ENCODE peak calls at places on chromosomes 12 and 14, in nine cellular contexts. One of them, this sample, is unnamed.

GRCh38 chr12:3238196-3238595 is 161.0 kb downstream of the TSPAN9 start:
- DNase-seq in HepG2: no peak
- DNase-seq in ovary: no peak
- DNase-seq in sigmoid colon: no peak
- DNase-seq in stomach: no peak
- DNase-seq in A549: no peak
- DNase-seq in esophagus muscularis mucosa: no peak
- DNase-seq in H1: no peak
- DNase-seq in GM12878: no peak
- DNase-seq in this sample: no peak

GRCh38 chr14:91253795-91254323 is 9.4 kb upstream of the GPR68 start:
- DNase-seq in HepG2: no peak
- DNase-seq in ovary: no peak
- DNase-seq in sigmoid colon: no peak
- DNase-seq in stomach: no peak
- DNase-seq in A549: no peak
- DNase-seq in esophagus muscularis mucosa: no peak
- DNase-seq in H1: peak; percentile 63
- DNase-seq in GM12878: no peak
- DNase-seq in this sample: no peak

GRCh38 chr12:65675141-65675621 is 149.1 kb upstream of the HMGA2 start:
- DNase-seq in HepG2: no peak
- DNase-seq in ovary: no peak
- DNase-seq in sigmoid colon: no peak
- DNase-seq in stomach: no peak
- DNase-seq in A549: no peak
- DNase-seq in esophagus muscularis mucosa: no peak
- DNase-seq in H1: no peak
- DNase-seq in GM12878: no peak
- DNase-seq in this sample: no peak

GRCh38 chr12:6323340-6323994 is 13.0 kb downstream of the PLEKHG6 start:
- DNase-seq in HepG2: peak; percentile 78
- DNase-seq in ovary: peak; percentile 61
- DNase-seq in sigmoid colon: peak; percentile 89
- DNase-seq in stomach: peak; percentile 42
- DNase-seq in A549: peak; percentile 88
- DNase-seq in esophagus muscularis mucosa: no peak
- DNase-seq in H1: no peak
- DNase-seq in GM12878: peak; percentile 71
- DNase-seq in this sample: no peak

GRCh38 chr12:5043589-5044419 is at the start of gene KCNA5:
- DNase-seq in HepG2: no peak
- DNase-seq in ovary: no peak
- DNase-seq in sigmoid colon: peak; percentile 77
- DNase-seq in stomach: no peak
- DNase-seq in A549: no peak
- DNase-seq in esophagus muscularis mucosa: no peak
- DNase-seq in H1: peak; percentile 77
- DNase-seq in GM12878: no peak
- DNase-seq in this sample: no peak

GRCh38 chr12:13074396-13075113 is 28.9 kb downstream of the GSG1 start:
- DNase-seq in HepG2: no peak
- DNase-seq in ovary: no peak
- DNase-seq in sigmoid colon: no peak
- DNase-seq in stomach: no peak
- DNase-seq in A549: no peak
- DNase-seq in esophagus muscularis mucosa: no peak
- DNase-seq in H1: no peak
- DNase-seq in GM12878: no peak
- DNase-seq in this sample: no peak

GRCh38 chr14:105314287-105315185 is at the start of gene PACS2:
- DNase-seq in HepG2: peak; percentile 46
- DNase-seq in ovary: peak; percentile 75
- DNase-seq in sigmoid colon: peak; percentile 88
- DNase-seq in stomach: peak; percentile 85
- DNase-seq in A549: peak; percentile 95
- DNase-seq in esophagus muscularis mucosa: no peak
- DNase-seq in H1: peak; percentile 85
- DNase-seq in GM12878: no peak
- DNase-seq in this sample: peak; percentile 54

GRCh38 chr14:72743626-72744025 is 150.3 kb downstream of the DPF3 start:
- DNase-seq in HepG2: no peak
- DNase-seq in ovary: peak; percentile 49
- DNase-seq in sigmoid colon: no peak
- DNase-seq in stomach: peak; percentile 13
- DNase-seq in A549: no peak
- DNase-seq in esophagus muscularis mucosa: peak; percentile 72
- DNase-seq in H1: peak; percentile 27
- DNase-seq in GM12878: no peak
- DNase-seq in this sample: no peak

GRCh38 chr12:113852273-113852672 is 113.9 kb downstream of the RBM19 start:
- DNase-seq in HepG2: no peak
- DNase-seq in ovary: no peak
- DNase-seq in sigmoid colon: no peak
- DNase-seq in stomach: no peak
- DNase-seq in A549: no peak
- DNase-seq in esophagus muscularis mucosa: no peak
- DNase-seq in H1: no peak
- DNase-seq in GM12878: no peak
- DNase-seq in this sample: no peak

GRCh38 chr14:80212025-80212402 is 710 bp upstream of the DIO2 start:
- DNase-seq in HepG2: no peak
- DNase-seq in ovary: no peak
- DNase-seq in sigmoid colon: no peak
- DNase-seq in stomach: no peak
- DNase-seq in A549: peak; percentile 54
- DNase-seq in esophagus muscularis mucosa: no peak
- DNase-seq in H1: no peak
- DNase-seq in GM12878: no peak
- DNase-seq in this sample: no peak

GRCh38 chr12:69639400-69640016 is 28.8 kb upstream of the LRRC10 start:
- DNase-seq in HepG2: peak; percentile 52
- DNase-seq in ovary: peak; percentile 60
- DNase-seq in sigmoid colon: peak; percentile 70
- DNase-seq in stomach: peak; percentile 67
- DNase-seq in A549: peak; percentile 82
- DNase-seq in esophagus muscularis mucosa: no peak
- DNase-seq in H1: peak; percentile 77
- DNase-seq in GM12878: peak; percentile 15
- DNase-seq in this sample: peak; percentile 40

GRCh38 chr12:27333311-27334009 is 824 bp downstream of the BMAL2 start:
- DNase-seq in HepG2: no peak
- DNase-seq in ovary: peak; percentile 19
- DNase-seq in sigmoid colon: peak; percentile 67
- DNase-seq in stomach: peak; percentile 53
- DNase-seq in A549: no peak
- DNase-seq in esophagus muscularis mucosa: no peak
- DNase-seq in H1: peak; percentile 72
- DNase-seq in GM12878: no peak
- DNase-seq in this sample: no peak

GRCh38 chr12:110102255-110102654 is 21.9 kb upstream of the IFT81 start:
- DNase-seq in HepG2: peak; percentile 92
- DNase-seq in ovary: no peak
- DNase-seq in sigmoid colon: no peak
- DNase-seq in stomach: no peak
- DNase-seq in A549: peak; percentile 97
- DNase-seq in esophagus muscularis mucosa: no peak
- DNase-seq in H1: peak; percentile 84
- DNase-seq in GM12878: no peak
- DNase-seq in this sample: peak; percentile 22

GRCh38 chr14:104860414-104860813 is 4.7 kb upstream of the CEP170B start:
- DNase-seq in HepG2: no peak
- DNase-seq in ovary: no peak
- DNase-seq in sigmoid colon: no peak
- DNase-seq in stomach: no peak
- DNase-seq in A549: no peak
- DNase-seq in esophagus muscularis mucosa: no peak
- DNase-seq in H1: no peak
- DNase-seq in GM12878: no peak
- DNase-seq in this sample: no peak

GRCh38 chr14:85310491-85311272 is 219.3 kb upstream of the FLRT2 start:
- DNase-seq in HepG2: no peak
- DNase-seq in ovary: no peak
- DNase-seq in sigmoid colon: no peak
- DNase-seq in stomach: no peak
- DNase-seq in A549: no peak
- DNase-seq in esophagus muscularis mucosa: no peak
- DNase-seq in H1: no peak
- DNase-seq in GM12878: no peak
- DNase-seq in this sample: no peak

GRCh38 chr14:37142835-37143499 is 29.4 kb downstream of the SLC25A21 start:
- DNase-seq in HepG2: peak; percentile 35
- DNase-seq in ovary: no peak
- DNase-seq in sigmoid colon: no peak
- DNase-seq in stomach: no peak
- DNase-seq in A549: no peak
- DNase-seq in esophagus muscularis mucosa: no peak
- DNase-seq in H1: no peak
- DNase-seq in GM12878: no peak
- DNase-seq in this sample: peak; percentile 6

DNA sequence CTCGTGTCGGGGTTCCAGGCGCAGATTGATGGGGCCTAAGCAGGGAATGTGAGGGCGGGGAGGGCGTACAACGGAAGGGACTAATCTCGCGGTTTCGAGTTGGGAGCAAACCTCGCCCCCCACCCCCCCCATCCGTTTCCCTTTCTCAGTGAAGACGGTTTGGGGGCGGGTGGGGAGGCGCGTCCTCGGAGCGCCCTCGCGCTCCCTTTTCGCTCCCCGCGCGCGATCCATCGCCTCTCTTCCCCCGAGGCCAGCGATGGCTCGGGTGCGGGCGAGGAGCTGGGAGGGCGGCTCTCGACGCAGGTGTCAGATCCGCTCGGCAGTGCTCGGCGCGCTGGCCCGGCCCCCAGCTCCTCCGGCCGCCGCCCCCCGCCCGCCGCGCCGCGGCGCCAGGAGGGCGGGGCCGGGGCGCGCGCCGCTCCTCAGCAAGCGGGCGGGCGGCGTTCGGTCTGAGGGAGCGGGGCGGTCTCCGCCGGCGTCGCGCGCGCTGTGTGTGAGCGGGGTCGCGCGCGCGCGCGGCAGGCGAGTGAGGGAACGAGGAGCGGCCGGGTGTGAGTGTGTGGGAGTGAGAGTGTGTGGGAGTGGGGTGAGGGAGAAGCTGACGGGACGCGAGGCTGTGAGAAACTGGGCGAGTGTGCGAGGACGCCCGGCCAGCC is at the start of gene RIMKLB:
- DNase-seq in HepG2: no peak
- DNase-seq in ovary: peak; percentile 89
- DNase-seq in sigmoid colon: peak; percentile 93
- DNase-seq in stomach: peak; percentile 79
- DNase-seq in A549: peak; percentile 71
- DNase-seq in esophagus muscularis mucosa: peak; percentile 94
- DNase-seq in H1: peak; percentile 82
- DNase-seq in GM12878: no peak
- DNase-seq in this sample: peak; percentile 79
- TF ChIP-seq POLR2A in HepG2: no peak
- TF ChIP-seq POLR2A in ovary: peak; percentile 82
- TF ChIP-seq POLR2A in sigmoid colon: peak; percentile 67
- TF ChIP-seq POLR2A in stomach: no peak
- TF ChIP-seq POLR2A in A549: peak; percentile 77
- TF ChIP-seq POLR2A in esophagus muscularis mucosa: peak; percentile 54
- TF ChIP-seq POLR2A in H1: peak; percentile 19
- TF ChIP-seq POLR2A in GM12878: peak; percentile 43
- TF ChIP-seq POLR2A in this sample: peak; percentile 87

GRCh38 chr14:41299924-41300323 is 306.8 kb upstream of the LRFN5 start:
- DNase-seq in HepG2: peak; percentile 16
- DNase-seq in ovary: no peak
- DNase-seq in sigmoid colon: no peak
- DNase-seq in stomach: no peak
- DNase-seq in A549: no peak
- DNase-seq in esophagus muscularis mucosa: no peak
- DNase-seq in H1: no peak
- DNase-seq in GM12878: no peak
- DNase-seq in this sample: no peak
- TF ChIP-seq CTCF in HepG2: peak; percentile 5
- TF ChIP-seq CTCF in ovary: no peak
- TF ChIP-seq CTCF in sigmoid colon: no peak
- TF ChIP-seq CTCF in stomach: no peak
- TF ChIP-seq CTCF in A549: no peak
- TF ChIP-seq CTCF in esophagus muscularis mucosa: no peak
- TF ChIP-seq CTCF in H1: peak; percentile 30
- TF ChIP-seq CTCF in GM12878: no peak
- TF ChIP-seq CTCF in this sample: no peak

DNA sequence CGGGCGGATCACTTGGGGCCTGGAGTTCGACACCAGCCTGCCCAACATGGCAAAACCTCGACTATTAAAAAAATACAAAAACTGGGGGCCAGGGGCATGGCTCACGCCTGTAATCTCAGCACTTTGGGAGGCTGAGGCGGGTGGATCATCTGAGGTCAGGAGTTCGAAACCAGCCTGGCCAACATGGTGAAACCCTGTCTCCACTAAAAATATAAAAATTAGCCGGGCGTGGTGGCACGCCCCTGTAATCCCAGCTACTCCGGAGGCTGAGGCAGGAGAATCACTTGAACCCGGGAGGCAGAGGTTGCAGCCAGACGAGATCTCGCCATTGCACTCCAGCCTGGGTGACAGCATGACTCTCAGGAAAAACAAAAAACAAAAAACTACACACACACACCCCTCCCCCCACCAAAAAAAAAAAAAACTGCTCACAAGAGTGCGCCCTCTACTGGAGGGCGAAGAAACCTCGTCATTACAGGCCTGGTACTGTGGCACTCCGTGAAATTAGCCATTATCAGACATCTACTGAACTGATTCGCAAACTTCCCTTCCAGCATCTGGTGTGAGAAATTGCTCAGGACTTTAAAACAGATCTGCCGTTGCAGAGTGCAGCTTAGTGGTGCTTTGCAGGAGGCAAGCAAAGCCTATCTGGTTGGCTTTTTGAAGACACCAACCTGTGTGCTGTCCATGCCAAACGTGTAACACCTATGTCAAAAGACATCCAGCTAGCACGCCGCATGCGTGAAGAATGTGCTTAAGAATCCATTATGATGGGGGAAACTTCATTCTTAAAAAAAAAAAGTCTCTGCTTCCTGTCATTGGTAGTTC is 7.7 kb downstream of the PPP1R3E start:
- DNase-seq in HepG2: peak; percentile 77
- DNase-seq in ovary: peak; percentile 50
- DNase-seq in sigmoid colon: no peak
- DNase-seq in stomach: peak; percentile 50
- DNase-seq in A549: no peak
- DNase-seq in esophagus muscularis mucosa: no peak
- DNase-seq in H1: peak; percentile 56
- DNase-seq in GM12878: no peak
- DNase-seq in this sample: no peak
- TF ChIP-seq EP300 in HepG2: peak; percentile 20
- TF ChIP-seq EP300 in ovary: no peak
- TF ChIP-seq EP300 in sigmoid colon: no peak
- TF ChIP-seq EP300 in stomach: no peak
- TF ChIP-seq EP300 in A549: no peak
- TF ChIP-seq EP300 in esophagus muscularis mucosa: no peak
- TF ChIP-seq EP300 in H1: peak; percentile 12
- TF ChIP-seq EP300 in GM12878: no peak
- TF ChIP-seq EP300 in this sample: no peak

DNA sequence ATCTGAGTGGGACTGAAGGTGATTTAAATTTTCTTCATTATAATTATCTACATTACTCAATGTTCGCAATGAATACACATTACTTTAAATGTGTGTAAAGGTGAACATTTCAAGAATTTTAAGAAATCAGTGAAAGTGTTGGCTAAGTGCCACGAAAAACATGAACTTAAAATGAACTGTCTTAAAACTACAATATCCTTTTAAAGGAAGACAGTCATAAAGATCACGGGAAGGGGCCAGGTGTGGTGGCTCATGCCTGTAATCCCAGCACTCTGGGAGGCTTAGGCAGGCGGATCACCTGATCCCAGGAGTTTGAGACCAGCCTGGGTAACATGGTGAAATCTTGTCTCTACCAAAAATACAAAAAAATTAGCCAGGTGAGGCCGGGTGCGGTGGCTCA is 11.2 kb downstream of the MOK start:
- DNase-seq in HepG2: no peak
- DNase-seq in ovary: no peak
- DNase-seq in sigmoid colon: no peak
- DNase-seq in stomach: no peak
- DNase-seq in A549: no peak
- DNase-seq in esophagus muscularis mucosa: no peak
- DNase-seq in H1: no peak
- DNase-seq in GM12878: no peak
- DNase-seq in this sample: no peak
- TF ChIP-seq POLR2A in HepG2: no peak
- TF ChIP-seq POLR2A in ovary: no peak
- TF ChIP-seq POLR2A in sigmoid colon: no peak
- TF ChIP-seq POLR2A in stomach: no peak
- TF ChIP-seq POLR2A in A549: no peak
- TF ChIP-seq POLR2A in esophagus muscularis mucosa: no peak
- TF ChIP-seq POLR2A in H1: no peak
- TF ChIP-seq POLR2A in GM12878: no peak
- TF ChIP-seq POLR2A in this sample: no peak

This sample was measured in tibial nerve.